ENCODE peak calls at places on chromosomes 12 and 14, in nine cellular contexts. G, X, J, I, M, E, F, Q and R are unnamed samples.

GRCh38 chr12:5088586-5089264 is 45.0 kb downstream of the KCNA5 start:
- DNase-seq in G (no peak), X (peak; percentile 78), J (no peak), I (peak; percentile 78), M (peak; percentile 86), E (no peak), F (peak; percentile 82), Q (no peak), R (no peak)

GRCh38 chr14:44370727-44371126 is 136.4 kb downstream of the FSCB start:
- DNase-seq in G (no peak), X (no peak), J (no peak), I (no peak), M (peak; percentile 8), E (no peak), F (no peak), Q (no peak), R (no peak)

GRCh38 chr14:33414041-33414440 is 475.4 kb downstream of the NPAS3 start:
- DNase-seq in G (no peak), X (peak; percentile 42), J (no peak), I (no peak), M (peak; percentile 7), E (no peak), F (no peak), Q (no peak), R (no peak)

GRCh38 chr14:23660290-23661226 is 24.4 kb downstream of the DHRS2 start:
- DNase-seq in G (no peak), X (no peak), J (no peak), I (no peak), M (no peak), E (no peak), F (no peak), Q (no peak), R (no peak)

GRCh38 chr12:77324763-77325468 is 259.5 kb upstream of the E2F7 start:
- DNase-seq in G (no peak), X (peak; percentile 75), J (peak; percentile 27), I (no peak), M (peak; percentile 76), E (peak; percentile 76), F (peak; percentile 42), Q (peak; percentile 94), R (peak; percentile 67)

GRCh38 chr14:62532186-62532585 is 513.1 kb downstream of the KCNH5 start:
- DNase-seq in G (no peak), X (peak; percentile 23), J (no peak), I (no peak), M (no peak), E (no peak), F (no peak), Q (no peak), R (no peak)

GRCh38 chr14:105891221-105891602 is 364.8 kb downstream of the TMEM121 start:
- DNase-seq in G (no peak), X (no peak), J (no peak), I (no peak), M (no peak), E (no peak), F (no peak), Q (no peak), R (no peak)

GRCh38 chr14:102280376-102280962 is 24.5 kb downstream of the MOK start:
- DNase-seq in G (no peak), X (peak; percentile 100), J (no peak), I (peak; percentile 93), M (peak; percentile 97), E (no peak), F (peak; percentile 98), Q (no peak), R (no peak)

GRCh38 chr14:39268393-39268792 is 34.7 kb downstream of the MIA2 start:
- DNase-seq in G (no peak), X (peak; percentile 57), J (no peak), I (no peak), M (peak; percentile 22), E (no peak), F (no peak), Q (peak; percentile 8), R (no peak)

GRCh38 chr12:88339966-88340365 is 197.9 kb downstream of the TMTC3 start:
- DNase-seq in G (no peak), X (peak; percentile 24), J (no peak), I (no peak), M (no peak), E (no peak), F (no peak), Q (no peak), R (no peak)

GRCh38 chr12:21451529-21451928 is 14.1 kb downstream of the PYROXD1 start:
- DNase-seq in G (no peak), X (peak; percentile 79), J (no peak), I (no peak), M (peak; percentile 8), E (no peak), F (peak; percentile 18), Q (no peak), R (no peak)

GRCh38 chr12:21459474-21459873 is 22.0 kb downstream of the PYROXD1 start:
- DNase-seq in G (no peak), X (no peak), J (no peak), I (no peak), M (no peak), E (no peak), F (no peak), Q (no peak), R (no peak)

GRCh38 chr12:21453312-21453852 is 15.9 kb downstream of the PYROXD1 start:
- DNase-seq in G (no peak), X (no peak), J (no peak), I (no peak), M (no peak), E (no peak), F (no peak), Q (no peak), R (no peak)

GRCh38 chr12:21456291-21456780 is 18.9 kb downstream of the PYROXD1 start:
- DNase-seq in G (peak; percentile 40), X (no peak), J (no peak), I (no peak), M (no peak), E (no peak), F (no peak), Q (no peak), R (no peak)
- H3K27ac ChIP-seq in G (peak overlapping the region; percentile 22), X (no peak overlapping the region), J (no peak overlapping the region), I (no peak overlapping the region), M (no peak overlapping the region), E (no peak overlapping the region), F (no peak overlapping the region), Q (no peak overlapping the region), R (no peak overlapping the region)

GRCh38 chr14:45678163-45678562 is 425.2 kb upstream of the MIS18BP1 start:
- DNase-seq in G (no peak), X (no peak), J (no peak), I (no peak), M (no peak), E (no peak), F (no peak), Q (no peak), R (no peak)

GRCh38 chr14:45679852-45680251 is 426.9 kb upstream of the MIS18BP1 start:
- DNase-seq in G (no peak), X (peak; percentile 92), J (no peak), I (no peak), M (peak; percentile 29), E (no peak), F (peak; percentile 8), Q (no peak), R (no peak)

DNA sequence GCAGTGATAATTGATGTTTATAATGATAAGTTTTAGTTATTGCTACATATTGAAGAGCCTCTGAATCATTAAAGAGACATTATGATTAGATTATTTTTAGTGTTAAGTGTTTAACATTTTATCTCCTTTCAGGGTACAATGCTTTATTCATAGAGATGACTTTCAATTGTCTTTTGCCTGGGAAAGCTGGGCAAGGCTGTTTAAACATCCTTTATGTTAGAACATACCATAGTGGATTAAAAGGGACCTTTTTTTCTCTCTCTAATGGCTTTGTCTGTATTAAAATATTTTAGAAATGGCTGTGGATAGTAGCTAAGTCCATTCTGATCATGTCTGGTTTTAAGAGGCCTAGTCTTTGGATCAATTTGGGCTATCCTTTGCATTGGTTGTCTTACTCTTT is 427.5 kb upstream of the MIS18BP1 start:
- DNase-seq in G (no peak), X (no peak), J (no peak), I (no peak), M (no peak), E (no peak), F (no peak), Q (peak; percentile 9), R (no peak)
- H3K27ac ChIP-seq in G (no peak overlapping the region), X (no peak overlapping the region), J (no peak overlapping the region), I (no peak overlapping the region), M (no peak overlapping the region), E (no peak overlapping the region), F (peak overlapping the region; percentile 29), Q (no peak overlapping the region), R (no peak overlapping the region)

DNA sequence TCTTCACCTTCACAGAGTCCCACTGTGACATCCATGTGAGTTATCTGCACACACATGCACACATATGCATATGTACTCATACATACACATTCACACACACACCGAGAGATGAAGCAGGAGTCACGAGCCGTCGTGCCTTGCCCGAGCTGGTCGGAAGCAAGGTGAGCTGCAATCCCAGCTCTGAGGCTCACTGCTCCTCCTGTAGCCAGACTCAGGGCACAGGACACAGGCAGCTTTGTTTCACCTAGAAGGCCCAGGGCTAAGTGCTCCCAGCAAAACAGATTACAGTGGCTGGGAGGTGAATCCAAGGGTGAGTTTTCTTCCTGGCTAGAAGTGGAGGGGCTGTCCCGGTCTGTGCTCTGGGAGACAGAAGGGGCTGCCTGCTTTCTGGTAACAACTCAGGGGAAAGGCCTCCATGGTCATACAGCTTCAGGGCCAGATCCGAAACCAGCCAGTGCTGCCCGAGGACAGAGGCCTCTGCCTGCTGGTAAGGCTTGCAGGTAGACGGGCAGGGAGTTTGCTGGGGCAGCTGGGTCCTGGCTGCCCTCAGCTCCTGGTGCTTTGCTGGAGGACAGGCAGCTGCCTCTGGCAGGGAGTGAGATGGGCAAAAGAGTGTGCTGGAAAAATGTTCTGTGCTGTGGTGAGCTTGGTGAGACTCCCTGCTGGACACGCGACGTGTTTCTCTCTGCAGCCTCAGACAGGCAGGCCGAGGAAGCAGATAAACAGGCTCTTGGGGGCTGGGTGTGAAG is 123.7 kb downstream of the CRACR2A start:
- DNase-seq in G (no peak), X (no peak), J (no peak), I (no peak), M (no peak), E (no peak), F (no peak), Q (no peak), R (no peak)
- H3K27ac ChIP-seq in G (no peak overlapping the region), X (no peak overlapping the region), J (no peak overlapping the region), I (no peak overlapping the region), M (peak overlapping the region; percentile 76), E (peak overlapping the region; percentile 55), F (no peak overlapping the region), Q (no peak overlapping the region), R (no peak overlapping the region)

DNA sequence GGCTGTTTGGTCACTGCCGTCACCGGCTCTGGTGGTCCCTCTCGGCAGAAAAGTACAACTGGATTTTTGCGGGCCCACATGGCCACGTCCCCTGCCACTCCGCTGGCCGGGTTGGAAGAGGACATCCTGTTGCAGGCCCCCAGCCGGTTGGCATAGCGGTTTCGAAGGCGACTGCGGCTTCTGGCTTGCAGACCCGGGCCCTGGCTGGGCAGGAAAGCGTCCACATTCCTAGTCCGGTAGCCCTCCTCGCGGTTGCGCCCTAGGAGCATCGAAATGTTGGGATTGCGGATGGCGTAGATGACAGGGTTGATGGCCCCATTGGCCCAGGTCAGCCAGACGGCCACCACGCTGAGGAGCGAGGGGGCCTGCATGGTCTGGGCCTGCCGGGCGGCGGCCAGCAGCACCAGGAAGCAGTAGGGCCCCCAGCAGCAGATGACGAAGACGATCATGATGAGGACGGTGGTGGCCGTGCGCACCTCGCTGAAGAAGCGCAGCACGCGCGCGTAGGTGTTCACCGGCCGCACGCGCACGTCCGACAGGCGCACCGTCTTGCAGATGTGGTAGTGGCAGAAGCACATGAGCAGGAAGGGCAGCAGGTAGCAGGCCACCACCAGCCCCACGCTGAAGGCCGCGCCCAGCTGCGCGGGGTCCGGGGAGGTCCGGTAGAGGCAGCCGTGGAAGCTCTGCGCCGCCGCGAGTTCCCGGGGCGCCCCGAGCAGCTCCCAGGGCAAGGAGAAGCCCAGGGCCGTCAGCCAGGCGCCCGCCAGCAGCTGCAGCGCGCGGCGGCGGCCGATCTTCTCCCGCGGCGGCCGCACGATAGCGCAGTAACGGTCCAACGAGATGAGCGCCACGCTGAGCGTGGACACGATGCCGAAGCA is 1.2 kb downstream of the GPR135 start:
- DNase-seq in G (no peak), X (peak; percentile 52), J (no peak), I (no peak), M (peak; percentile 60), E (peak; percentile 22), F (no peak), Q (peak; percentile 19), R (no peak)
- H3K27ac ChIP-seq in G (peak overlapping the region; percentile 65), X (peak overlapping the region; percentile 60), J (peak overlapping the region; percentile 70), I (no peak overlapping the region), M (peak overlapping the region; percentile 8), E (peak overlapping the region; percentile 71), F (peak overlapping the region; percentile 14), Q (no peak overlapping the region), R (peak overlapping the region; percentile 73)